ENCODE peak calls at places on chromosomes 13 and 19, in five cellular contexts. One of them, this sample, is unnamed.

GRCh38 chr19:19548915-19549537 is 11.0 kb downstream of the CILP2 start:
- DNase-seq in naive thymus-derived CD4-positive, alpha-beta T cell: no peak
- DNase-seq in CD4-positive, CD25-positive, alpha-beta regulatory T cell: no peak
- DNase-seq in H1: no peak
- DNase-seq in stomach: no peak
- DNase-seq in this sample: no peak

GRCh38 chr19:34432797-34433196 is 4.6 kb downstream of the UBA2 start:
- DNase-seq in naive thymus-derived CD4-positive, alpha-beta T cell: no peak
- DNase-seq in CD4-positive, CD25-positive, alpha-beta regulatory T cell: no peak
- DNase-seq in H1: no peak
- DNase-seq in stomach: no peak
- DNase-seq in this sample: no peak

GRCh38 chr13:44163108-44163507 is 210.5 kb upstream of the SERP2 start:
- DNase-seq in naive thymus-derived CD4-positive, alpha-beta T cell: no peak
- DNase-seq in CD4-positive, CD25-positive, alpha-beta regulatory T cell: no peak
- DNase-seq in H1: no peak
- DNase-seq in stomach: no peak
- DNase-seq in this sample: no peak

GRCh38 chr13:40666058-40666904 is at the start of gene FOXO1:
- DNase-seq in naive thymus-derived CD4-positive, alpha-beta T cell: peak; percentile 94
- DNase-seq in CD4-positive, CD25-positive, alpha-beta regulatory T cell: peak; percentile 84
- DNase-seq in H1: peak; percentile 90
- DNase-seq in stomach: peak; percentile 91
- DNase-seq in this sample: peak; percentile 79

GRCh38 chr13:97125051-97125809 is 96.9 kb upstream of the MBNL2 start:
- DNase-seq in naive thymus-derived CD4-positive, alpha-beta T cell: no peak
- DNase-seq in CD4-positive, CD25-positive, alpha-beta regulatory T cell: no peak
- DNase-seq in H1: no peak
- DNase-seq in stomach: no peak
- DNase-seq in this sample: no peak

GRCh38 chr13:113783966-113784644 is 25.1 kb downstream of the TMEM255B start:
- DNase-seq in naive thymus-derived CD4-positive, alpha-beta T cell: no peak
- DNase-seq in CD4-positive, CD25-positive, alpha-beta regulatory T cell: no peak
- DNase-seq in H1: no peak
- DNase-seq in stomach: no peak
- DNase-seq in this sample: no peak

GRCh38 chr19:19034204-19034624 is 811 bp downstream of the ARMC6 start:
- DNase-seq in naive thymus-derived CD4-positive, alpha-beta T cell: peak; percentile 60
- DNase-seq in CD4-positive, CD25-positive, alpha-beta regulatory T cell: peak; percentile 64
- DNase-seq in H1: peak; percentile 66
- DNase-seq in stomach: peak; percentile 49
- DNase-seq in this sample: peak; percentile 27

GRCh38 chr13:107234315-107234714 is 666.4 kb upstream of the ARGLU1 start:
- DNase-seq in naive thymus-derived CD4-positive, alpha-beta T cell: no peak
- DNase-seq in CD4-positive, CD25-positive, alpha-beta regulatory T cell: no peak
- DNase-seq in H1: no peak
- DNase-seq in stomach: no peak
- DNase-seq in this sample: no peak

GRCh38 chr13:114047358-114047881 is 73.5 kb upstream of the C13orf46 start:
- DNase-seq in naive thymus-derived CD4-positive, alpha-beta T cell: no peak
- DNase-seq in CD4-positive, CD25-positive, alpha-beta regulatory T cell: no peak
- DNase-seq in H1: no peak
- DNase-seq in stomach: no peak
- DNase-seq in this sample: no peak

GRCh38 chr19:33282036-33282686 is 20.2 kb downstream of the CEBPA start:
- DNase-seq in naive thymus-derived CD4-positive, alpha-beta T cell: no peak
- DNase-seq in CD4-positive, CD25-positive, alpha-beta regulatory T cell: no peak
- DNase-seq in H1: no peak
- DNase-seq in stomach: no peak
- DNase-seq in this sample: no peak

GRCh38 chr13:100330662-100331061 is 241.8 kb downstream of the PCCA start:
- DNase-seq in naive thymus-derived CD4-positive, alpha-beta T cell: no peak
- DNase-seq in CD4-positive, CD25-positive, alpha-beta regulatory T cell: no peak
- DNase-seq in H1: no peak
- DNase-seq in stomach: no peak
- DNase-seq in this sample: no peak

DNA sequence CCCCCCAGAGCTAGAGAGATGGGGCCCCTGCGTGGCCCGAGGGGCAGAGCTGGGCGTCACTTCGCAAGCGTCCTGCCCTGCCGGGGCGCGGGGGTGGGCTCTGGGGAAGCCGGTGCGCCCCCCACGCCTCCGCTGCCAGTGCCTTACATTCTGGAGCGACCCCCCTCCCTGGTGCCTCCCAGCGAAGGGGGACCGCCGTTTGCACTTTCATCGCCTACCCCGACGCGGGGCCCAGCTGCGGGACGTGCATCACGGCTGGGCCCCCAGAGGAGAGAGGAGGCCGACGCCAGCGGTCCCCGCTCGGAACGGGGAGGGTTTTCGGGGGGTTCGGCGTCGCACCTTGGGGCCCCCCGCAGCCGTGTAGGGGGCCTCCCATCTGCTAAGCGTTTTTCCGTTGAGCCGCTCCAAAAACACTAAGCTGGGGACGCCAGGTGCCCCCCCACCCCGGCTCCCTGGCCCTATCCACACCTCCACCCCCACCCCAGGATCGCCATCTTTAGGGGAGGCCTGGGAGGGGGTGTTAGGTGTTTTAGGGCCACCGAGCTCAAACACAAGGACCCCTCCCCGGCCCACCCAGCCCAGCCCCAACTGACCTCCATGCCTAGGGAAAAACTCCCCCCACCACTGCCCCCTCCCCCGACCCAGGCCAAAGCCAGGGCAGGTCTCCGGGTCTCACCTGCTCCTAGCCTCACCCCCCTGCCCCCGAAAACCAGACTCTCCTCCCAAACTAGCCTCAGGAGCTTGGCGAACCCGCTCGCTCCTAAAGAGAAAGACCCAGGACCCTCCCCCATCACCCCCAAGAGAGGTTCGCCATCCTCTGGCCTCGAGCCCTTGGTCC is 16.1 kb downstream of the SMIM24 start:
- DNase-seq in naive thymus-derived CD4-positive, alpha-beta T cell: no peak
- DNase-seq in CD4-positive, CD25-positive, alpha-beta regulatory T cell: no peak
- DNase-seq in H1: no peak
- DNase-seq in stomach: no peak
- DNase-seq in this sample: no peak
- H3K4me3 ChIP-seq in naive thymus-derived CD4-positive, alpha-beta T cell: no peak overlapping the region
- H3K4me3 ChIP-seq in CD4-positive, CD25-positive, alpha-beta regulatory T cell: no peak overlapping the region
- H3K4me3 ChIP-seq in H1: peak overlapping the region; percentile 36
- H3K4me3 ChIP-seq in stomach: no peak overlapping the region
- H3K4me3 ChIP-seq in this sample: no peak overlapping the region

GRCh38 chr13:111632906-111633305 is 312.5 kb downstream of the TEX29 start:
- DNase-seq in naive thymus-derived CD4-positive, alpha-beta T cell: no peak
- DNase-seq in CD4-positive, CD25-positive, alpha-beta regulatory T cell: no peak
- DNase-seq in H1: peak; percentile 60
- DNase-seq in stomach: no peak
- DNase-seq in this sample: no peak
- H3K27ac ChIP-seq in naive thymus-derived CD4-positive, alpha-beta T cell: no peak overlapping the region
- H3K27ac ChIP-seq in CD4-positive, CD25-positive, alpha-beta regulatory T cell: no peak overlapping the region
- H3K27ac ChIP-seq in H1: no peak overlapping the region
- H3K27ac ChIP-seq in stomach: no peak overlapping the region
- H3K27ac ChIP-seq in this sample: no peak overlapping the region

DNA sequence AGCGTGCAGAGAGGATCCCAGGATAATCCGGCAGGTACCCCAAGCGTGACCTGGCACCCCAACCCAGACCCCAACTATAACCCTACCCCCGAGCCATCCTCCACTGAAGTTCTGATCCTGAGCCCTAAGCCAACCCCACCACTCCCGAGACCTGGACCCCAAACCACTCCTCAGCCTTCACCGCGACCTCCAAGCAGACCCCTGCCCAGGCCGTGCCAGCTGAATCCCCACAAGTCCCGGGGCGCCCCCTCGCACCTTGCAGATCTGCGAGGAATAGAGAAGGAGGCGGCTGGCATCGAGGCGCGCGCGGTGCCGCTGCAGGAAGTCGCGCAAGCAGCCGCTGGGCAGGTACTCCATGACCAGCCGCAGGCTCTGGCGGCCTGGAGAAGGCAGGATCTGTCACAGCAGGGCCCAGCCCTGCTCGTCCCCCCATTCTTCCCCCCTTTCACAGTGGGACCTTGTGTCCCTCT is 10.1 kb upstream of the INSL3 start:
- DNase-seq in naive thymus-derived CD4-positive, alpha-beta T cell: no peak
- DNase-seq in CD4-positive, CD25-positive, alpha-beta regulatory T cell: no peak
- DNase-seq in H1: no peak
- DNase-seq in stomach: no peak
- DNase-seq in this sample: no peak
- H3K4me3 ChIP-seq in naive thymus-derived CD4-positive, alpha-beta T cell: no peak overlapping the region
- H3K4me3 ChIP-seq in CD4-positive, CD25-positive, alpha-beta regulatory T cell: no peak overlapping the region
- H3K4me3 ChIP-seq in H1: peak overlapping the region; percentile 65
- H3K4me3 ChIP-seq in stomach: peak overlapping the region; percentile 29
- H3K4me3 ChIP-seq in this sample: peak overlapping the region; percentile 58

GRCh38 chr13:60398438-60398891 is 1.4 kb downstream of the TDRD3 start:
- DNase-seq in naive thymus-derived CD4-positive, alpha-beta T cell: no peak
- DNase-seq in CD4-positive, CD25-positive, alpha-beta regulatory T cell: no peak
- DNase-seq in H1: no peak
- DNase-seq in stomach: no peak
- DNase-seq in this sample: no peak

GRCh38 chr13:60396783-60397692 is at the start of gene TDRD3:
- DNase-seq in naive thymus-derived CD4-positive, alpha-beta T cell: peak; percentile 83
- DNase-seq in CD4-positive, CD25-positive, alpha-beta regulatory T cell: peak; percentile 68
- DNase-seq in H1: peak; percentile 86
- DNase-seq in stomach: peak; percentile 80
- DNase-seq in this sample: peak; percentile 82

GRCh38 chr13:60397693-60398437 is 845 bp downstream of the TDRD3 start:
- DNase-seq in naive thymus-derived CD4-positive, alpha-beta T cell: peak; percentile 48
- DNase-seq in CD4-positive, CD25-positive, alpha-beta regulatory T cell: no peak
- DNase-seq in H1: no peak
- DNase-seq in stomach: peak; percentile 63
- DNase-seq in this sample: peak; percentile 33

GRCh38 chr13:60398949-60399589 is 2.0 kb downstream of the TDRD3 start:
- DNase-seq in naive thymus-derived CD4-positive, alpha-beta T cell: no peak
- DNase-seq in CD4-positive, CD25-positive, alpha-beta regulatory T cell: no peak
- DNase-seq in H1: no peak
- DNase-seq in stomach: peak; percentile 30
- DNase-seq in this sample: no peak

GRCh38 chr13:60402022-60402421 is 5.0 kb downstream of the TDRD3 start:
- DNase-seq in naive thymus-derived CD4-positive, alpha-beta T cell: no peak
- DNase-seq in CD4-positive, CD25-positive, alpha-beta regulatory T cell: no peak
- DNase-seq in H1: no peak
- DNase-seq in stomach: no peak
- DNase-seq in this sample: no peak
- H3K27ac ChIP-seq in naive thymus-derived CD4-positive, alpha-beta T cell: no peak overlapping the region
- H3K27ac ChIP-seq in CD4-positive, CD25-positive, alpha-beta regulatory T cell: no peak overlapping the region
- H3K27ac ChIP-seq in H1: no peak overlapping the region
- H3K27ac ChIP-seq in stomach: no peak overlapping the region
- H3K27ac ChIP-seq in this sample: no peak overlapping the region

GRCh38 chr19:56476671-56477428 is at the start of gene ZNF667:
- DNase-seq in naive thymus-derived CD4-positive, alpha-beta T cell: peak; percentile 63
- DNase-seq in CD4-positive, CD25-positive, alpha-beta regulatory T cell: peak; percentile 5
- DNase-seq in H1: no peak
- DNase-seq in stomach: no peak
- DNase-seq in this sample: peak; percentile 19
- H3K4me3 ChIP-seq in naive thymus-derived CD4-positive, alpha-beta T cell: peak within 1 kb of the TSS; percentile 37
- H3K4me3 ChIP-seq in CD4-positive, CD25-positive, alpha-beta regulatory T cell: no peak within 1 kb of the TSS
- H3K4me3 ChIP-seq in H1: peak within 1 kb of the TSS; percentile 98
- H3K4me3 ChIP-seq in stomach: peak within 1 kb of the TSS; percentile 53
- H3K4me3 ChIP-seq in this sample: peak within 1 kb of the TSS; percentile 93

DNA sequence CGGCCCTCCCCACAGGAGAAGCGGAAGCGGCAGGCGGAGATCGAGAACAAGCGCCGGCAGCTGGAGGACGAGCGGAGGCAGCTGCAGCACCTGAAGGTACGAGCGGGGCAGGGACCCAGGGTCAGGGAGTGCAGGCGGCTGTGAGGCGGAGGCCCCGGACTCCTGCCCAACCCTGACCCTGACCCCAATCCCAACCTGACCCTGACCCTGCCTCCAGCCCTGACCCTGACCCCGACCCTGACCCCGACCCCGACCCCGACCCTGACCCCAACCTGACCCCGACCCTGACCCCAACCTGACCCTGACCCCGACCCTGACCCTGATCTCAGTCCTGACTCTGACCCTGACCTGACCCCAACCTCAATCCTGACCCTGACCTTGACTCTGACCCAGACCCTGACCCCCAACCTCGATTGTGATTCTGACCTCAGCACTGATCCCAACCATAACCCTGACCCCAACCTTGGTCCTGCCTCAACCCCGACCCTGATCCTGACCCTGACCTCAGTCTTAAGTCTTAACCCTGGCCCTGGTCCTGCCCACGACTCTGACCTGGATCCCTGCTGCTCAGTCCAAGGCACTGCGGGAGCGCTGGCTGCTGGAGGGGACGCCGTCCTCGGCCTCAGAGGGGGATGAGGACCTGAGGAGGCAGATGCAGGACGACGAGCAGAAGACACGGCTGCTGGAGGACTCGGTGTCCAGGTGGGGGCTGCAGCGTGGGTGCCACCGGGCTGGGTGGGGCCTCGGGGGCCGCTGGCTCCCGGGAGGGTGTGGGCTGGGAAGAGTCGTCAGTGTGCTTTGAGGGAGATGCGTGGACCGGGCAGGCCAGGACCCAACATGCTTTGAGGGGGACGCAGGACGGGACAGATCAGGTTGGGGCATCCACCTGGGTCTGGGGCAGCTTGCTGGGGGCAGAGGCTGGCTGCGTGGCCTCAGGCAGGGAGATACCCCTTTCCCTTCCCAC is 18.5 kb downstream of the PALM start:
- DNase-seq in naive thymus-derived CD4-positive, alpha-beta T cell: no peak
- DNase-seq in CD4-positive, CD25-positive, alpha-beta regulatory T cell: no peak
- DNase-seq in H1: no peak
- DNase-seq in stomach: no peak
- DNase-seq in this sample: no peak
- H3K27ac ChIP-seq in naive thymus-derived CD4-positive, alpha-beta T cell: no peak overlapping the region
- H3K27ac ChIP-seq in CD4-positive, CD25-positive, alpha-beta regulatory T cell: no peak overlapping the region
- H3K27ac ChIP-seq in H1: no peak overlapping the region
- H3K27ac ChIP-seq in stomach: peak overlapping the region; percentile 49
- H3K27ac ChIP-seq in this sample: peak overlapping the region; percentile 54

DNA sequence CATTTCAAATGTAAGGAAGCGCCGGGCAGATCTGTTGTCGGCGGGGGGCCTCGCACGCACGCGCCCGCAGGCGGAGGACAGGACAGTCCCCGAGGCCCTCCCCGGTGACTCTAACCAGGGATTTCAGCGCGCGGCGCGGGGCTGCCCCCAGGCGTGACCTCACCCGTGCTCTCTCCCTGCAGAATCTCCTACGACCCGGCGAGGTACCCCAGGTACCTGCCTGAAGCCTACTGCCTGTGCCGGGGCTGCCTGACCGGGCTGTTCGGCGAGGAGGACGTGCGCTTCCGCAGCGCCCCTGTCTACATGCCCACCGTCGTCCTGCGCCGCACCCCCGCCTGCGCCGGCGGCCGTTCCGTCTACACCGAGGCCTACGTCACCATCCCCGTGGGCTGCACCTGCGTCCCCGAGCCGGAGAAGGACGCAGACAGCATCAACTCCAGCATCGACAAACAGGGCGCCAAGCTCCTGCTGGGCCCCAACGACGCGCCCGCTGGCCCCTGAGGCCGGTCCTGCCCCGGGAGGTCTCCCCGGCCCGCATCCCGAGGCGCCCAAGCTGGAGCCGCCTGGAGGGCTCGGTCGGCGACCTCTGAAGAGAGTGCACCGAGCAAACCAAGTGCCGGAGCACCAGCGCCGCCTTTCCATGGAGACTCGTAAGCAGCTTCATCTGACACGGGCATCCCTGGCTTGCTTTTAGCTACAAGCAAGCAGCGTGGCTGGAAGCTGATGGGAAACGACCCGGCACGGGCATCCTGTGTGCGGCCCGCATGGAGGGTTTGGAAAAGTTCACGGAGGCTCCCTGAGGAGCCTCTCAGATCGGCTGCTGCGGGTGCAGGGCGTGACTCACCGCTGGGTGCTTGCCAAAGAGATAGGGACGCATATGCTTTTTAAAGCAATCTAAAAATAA is 18.2 kb downstream of the IL17D start:
- DNase-seq in naive thymus-derived CD4-positive, alpha-beta T cell: no peak
- DNase-seq in CD4-positive, CD25-positive, alpha-beta regulatory T cell: no peak
- DNase-seq in H1: peak; percentile 76
- DNase-seq in stomach: peak; percentile 56
- DNase-seq in this sample: no peak
- H3K4me3 ChIP-seq in naive thymus-derived CD4-positive, alpha-beta T cell: no peak overlapping the region
- H3K4me3 ChIP-seq in CD4-positive, CD25-positive, alpha-beta regulatory T cell: no peak overlapping the region
- H3K4me3 ChIP-seq in H1: peak overlapping the region; percentile 61
- H3K4me3 ChIP-seq in stomach: peak overlapping the region; percentile 33
- H3K4me3 ChIP-seq in this sample: peak overlapping the region; percentile 56

This sample was measured in dorsolateral prefrontal cortex.